ENCODE peak calls at places on chromosomes 16 and 17, in ten cellular contexts. W is left ventricle myocardium inferior; M is Calu3; Z is foreskin fibroblast; C is midbrain; P is heart right ventricle; O is NCI-H460; E is NCI-H748 treated with DMSO at 0.1 percent for 48 hours; I is mesendoderm; Q is activated CD4-positive, CD25-positive, alpha-beta regulatory T cell treated with anti-CD3 and anti-CD28 coated beads, Interleukin-2, amount 50 U/mL, for 16 hours. D is an unnamed sample.

GRCh38 chr17:73800893-73801292 is 156.6 kb upstream of the SDK2 start:
- DNase-seq in W (no peak), M (no peak), Z (no peak), C (no peak), P (no peak), O (no peak), E (peak), I (no peak), Q (no peak), D (no peak)

GRCh38 chr17:39591958-39592954 is 15.5 kb downstream of the NEUROD2 start:
- DNase-seq in W (no peak), M (peak), Z (peak), C (no peak), P (no peak), O (peak), E (no peak), I (peak), Q (no peak), D (peak)

GRCh38 chr17:47188266-47188665 is 829 bp downstream of the CDC27 start:
- DNase-seq in W (no peak), M (no peak), Z (peak), C (no peak), P (no peak), O (no peak), E (no peak), I (peak), Q (no peak), D (peak)

GRCh38 chr17:79671387-79671752 is 59.4 kb upstream of the ENPP7 start:
- DNase-seq in W (peak), M (no peak), Z (no peak), C (no peak), P (no peak), O (no peak), E (no peak), I (peak), Q (no peak), D (no peak)

GRCh38 chr16:5412721-5413120 is 315.1 kb upstream of the EEF2KMT start:
- DNase-seq in W (no peak), M (no peak), Z (no peak), C (no peak), P (no peak), O (no peak), E (no peak), I (peak), Q (no peak), D (peak)

GRCh38 chr17:51422634-51423033 is 162.3 kb downstream of the UTP18 start:
- DNase-seq in W (no peak), M (no peak), Z (no peak), C (no peak), P (no peak), O (no peak), E (no peak), I (peak), Q (no peak), D (no peak)

GRCh38 chr16:13781579-13782338 is 138.2 kb upstream of the ERCC4 start:
- DNase-seq in W (no peak), M (no peak), Z (no peak), C (no peak), P (no peak), O (no peak), E (no peak), I (no peak), Q (no peak), D (no peak)

GRCh38 chr16:22425036-22425801 is 50.8 kb upstream of the CDR2 start:
- DNase-seq in W (peak), M (no peak), Z (peak), C (no peak), P (peak), O (no peak), E (no peak), I (no peak), Q (no peak), D (no peak)

GRCh38 chr17:45046536-45047125 is 4.8 kb downstream of the DCAKD start:
- DNase-seq in W (no peak), M (no peak), Z (no peak), C (no peak), P (no peak), O (peak), E (no peak), I (no peak), Q (no peak), D (no peak)

GRCh38 chr16:67437513-67437912 is 6.6 kb downstream of the HSD11B2 start:
- DNase-seq in W (no peak), M (no peak), Z (no peak), C (no peak), P (no peak), O (no peak), E (no peak), I (no peak), Q (no peak), D (no peak)

GRCh38 chr17:7239091-7240027 is at the start of gene PHF23:
- DNase-seq in W (peak), M (peak), Z (peak), C (peak), P (peak), O (peak), E (peak), I (peak), Q (peak), D (peak)

GRCh38 chr17:6786618-6787017 is 10.6 kb downstream of the FBXO39 start:
- DNase-seq in W (no peak), M (no peak), Z (peak), C (no peak), P (no peak), O (no peak), E (no peak), I (no peak), Q (no peak), D (peak)

GRCh38 chr16:86896976-86897375 is 318.6 kb downstream of the FOXL1 start:
- DNase-seq in W (no peak), M (no peak), Z (no peak), C (no peak), P (no peak), O (no peak), E (no peak), I (no peak), Q (no peak), D (no peak)

GRCh38 chr17:56319531-56319930 is 166.3 kb downstream of the ANKFN1 start:
- DNase-seq in W (no peak), M (no peak), Z (peak), C (peak), P (no peak), O (peak), E (peak), I (peak), Q (no peak), D (peak)

GRCh38 chr16:27963471-27963965 is 100.0 kb downstream of the GSG1L start:
- DNase-seq in W (no peak), M (no peak), Z (no peak), C (no peak), P (no peak), O (no peak), E (no peak), I (no peak), Q (no peak), D (no peak)

GRCh38 chr16:85687651-85688471 is 893 bp downstream of the GINS2 start:
- DNase-seq in W (no peak), M (no peak), Z (no peak), C (no peak), P (no peak), O (no peak), E (no peak), I (no peak), Q (no peak), D (no peak)

GRCh38 chr16:10668322-10669045 is 26.2 kb downstream of the TEKT5 start:
- DNase-seq in W (no peak), M (peak), Z (peak), C (peak), P (peak), O (peak), E (no peak), I (peak), Q (no peak), D (peak)